ENCODE peak calls at places on chromosomes 16 and 17, in eight cellular contexts. X is cardiac muscle cell, I is neural progenitor cell, V is lung, L is WTC11, Z is IMR-90, E is astrocyte of the spinal cord, O is ovary. Y is an unnamed sample.

GRCh38 chr17:60506312-60506711 is 19.7 kb downstream of the APPBP2 start:
- DNase-seq in X (peak), I (no peak), V (no peak), L (no peak), Z (peak), E (peak), O (no peak), Y (no peak)

GRCh38 chr17:35372846-35373531 is 432 bp downstream of the SLFN11 start:
- DNase-seq in X (no peak), I (peak), V (no peak), L (peak), Z (no peak), E (no peak), O (peak), Y (no peak)

GRCh38 chr16:12337776-12338655 is 361.5 kb downstream of the SNX29 start:
- DNase-seq in X (no peak), I (no peak), V (no peak), L (no peak), Z (peak), E (peak), O (no peak), Y (no peak)

GRCh38 chr16:3945751-3946603 is 65.5 kb upstream of the CREBBP start:
- DNase-seq in X (peak), I (no peak), V (peak), L (no peak), Z (peak), E (peak), O (no peak), Y (no peak)

GRCh38 chr16:81442909-81443687 is 1.5 kb upstream of the CMIP start:
- DNase-seq in X (peak), I (no peak), V (no peak), L (no peak), Z (no peak), E (peak), O (no peak), Y (no peak)

GRCh38 chr16:79977974-79978836 is 377.7 kb upstream of the MAF start:
- DNase-seq in X (no peak), I (no peak), V (no peak), L (no peak), Z (no peak), E (no peak), O (no peak), Y (no peak)

GRCh38 chr17:38922538-38923291 is 2.7 kb upstream of the LASP1NB start:
- DNase-seq in X (peak), I (peak), V (peak), L (peak), Z (peak), E (peak), O (peak), Y (no peak)

GRCh38 chr16:61460020-61460419 is 576.2 kb downstream of the CDH8 start:
- DNase-seq in X (no peak), I (no peak), V (no peak), L (no peak), Z (no peak), E (no peak), O (no peak), Y (no peak)

GRCh38 chr17:38578641-38579480 is 26.9 kb downstream of the SRCIN1 start:
- DNase-seq in X (no peak), I (peak), V (no peak), L (no peak), Z (no peak), E (no peak), O (no peak), Y (no peak)

GRCh38 chr17:6231886-6232767 is 161.9 kb downstream of the WSCD1 start:
- DNase-seq in X (peak), I (no peak), V (no peak), L (no peak), Z (no peak), E (peak), O (no peak), Y (no peak)

GRCh38 chr16:48091077-48091476 is 64.7 kb downstream of the ABCC12 start:
- DNase-seq in X (no peak), I (no peak), V (no peak), L (peak), Z (no peak), E (no peak), O (no peak), Y (no peak)

GRCh38 chr17:66717680-66718079 is 117.2 kb upstream of the CACNG5 start:
- DNase-seq in X (no peak), I (no peak), V (peak), L (no peak), Z (peak), E (no peak), O (no peak), Y (no peak)

GRCh38 chr16:25699069-25699468 is 7.3 kb downstream of the HS3ST4 start:
- DNase-seq in X (no peak), I (no peak), V (no peak), L (no peak), Z (no peak), E (no peak), O (no peak), Y (no peak)

GRCh38 chr17:57985675-57985974 is 2.4 kb downstream of the VEZF1 start:
- DNase-seq in X (no peak), I (no peak), V (no peak), L (no peak), Z (peak), E (peak), O (no peak), Y (no peak)

GRCh38 chr16:49352923-49353322 is 20.7 kb upstream of the C16orf78 start:
- DNase-seq in X (peak), I (peak), V (no peak), L (peak), Z (no peak), E (no peak), O (no peak), Y (no peak)
- TF ChIP-seq CTCF in X (peak), I (peak), V (no peak), L (peak), Z (peak), E (peak), O (no peak), Y (no peak)

GRCh38 chr17:48563385-48563838 is 14.7 kb downstream of the HOXB4 start:
- DNase-seq in X (no peak), I (no peak), V (no peak), L (no peak), Z (peak), E (no peak), O (no peak), Y (no peak)
- TF ChIP-seq CTCF in X (no peak), I (no peak), V (no peak), L (no peak), Z (no peak), E (no peak), O (no peak), Y (no peak)

GRCh38 chr17:63928172-63928666 is 3.9 kb downstream of the CD79B start:
- DNase-seq in X (no peak), I (no peak), V (no peak), L (no peak), Z (no peak), E (no peak), O (no peak), Y (no peak)

GRCh38 chr17:63930951-63931575 is 1.1 kb downstream of the CD79B start:
- DNase-seq in X (peak), I (peak), V (peak), L (peak), Z (no peak), E (no peak), O (peak), Y (no peak)

GRCh38 chr17:63932008-63932561 is at the start of gene CD79B:
- DNase-seq in X (no peak), I (no peak), V (no peak), L (no peak), Z (no peak), E (no peak), O (no peak), Y (no peak)

GRCh38 chr17:63928966-63929695 is 3.0 kb downstream of the CD79B start:
- DNase-seq in X (no peak), I (no peak), V (no peak), L (no peak), Z (no peak), E (no peak), O (no peak), Y (peak)

DNA sequence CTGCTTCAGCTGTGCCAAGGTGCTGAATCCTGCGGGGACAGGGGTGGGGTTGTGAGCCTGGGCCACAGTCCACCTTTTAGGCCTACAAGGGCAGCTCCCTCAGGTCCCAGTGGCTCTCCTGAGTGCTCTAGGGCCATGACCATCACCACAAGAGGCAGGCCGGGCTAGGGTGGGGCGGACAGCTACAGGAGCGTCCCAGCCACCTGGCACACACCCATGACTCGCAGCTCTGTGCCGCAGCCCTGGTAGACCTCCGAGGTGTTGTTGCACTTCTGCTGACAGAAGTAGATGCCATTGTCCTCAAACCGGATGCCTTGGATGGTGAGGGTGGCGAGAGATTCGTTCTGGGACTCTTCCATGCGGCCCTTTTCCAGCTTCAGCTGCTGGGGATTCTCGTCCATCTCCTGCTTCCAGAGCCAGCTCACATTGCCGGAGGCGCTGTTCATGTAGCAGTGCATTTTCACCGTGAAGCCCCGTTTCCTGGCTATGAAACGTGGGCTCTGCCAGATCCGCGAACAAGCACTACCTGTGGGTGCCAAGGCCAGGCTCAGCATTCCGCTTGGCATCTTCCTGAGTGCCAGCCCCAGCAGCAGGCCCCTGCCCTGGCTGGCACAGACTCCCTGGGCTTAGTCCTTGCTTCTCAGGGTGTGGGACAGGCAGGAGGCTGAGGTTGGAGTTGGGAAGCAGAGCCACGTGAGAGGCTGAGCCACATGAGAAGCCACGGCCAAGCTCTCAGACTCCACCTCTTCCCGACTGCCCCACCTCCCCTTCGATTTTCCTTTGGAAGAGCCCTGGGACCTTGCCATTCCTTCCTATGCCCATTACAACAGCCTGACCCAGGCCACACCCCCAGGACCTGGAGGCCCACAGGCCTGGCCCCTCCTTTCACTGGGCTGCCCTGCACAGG is 2.0 kb downstream of the CD79B start:
- DNase-seq in X (peak), I (no peak), V (no peak), L (no peak), Z (no peak), E (no peak), O (no peak), Y (no peak)
- TF ChIP-seq CTCF in X (no peak), I (no peak), V (no peak), L (no peak), Z (no peak), E (no peak), O (no peak), Y (no peak)

GRCh38 chr17:14211246-14211645 is 25.4 kb downstream of the CDRT15 start:
- DNase-seq in X (no peak), I (no peak), V (no peak), L (no peak), Z (no peak), E (no peak), O (no peak), Y (no peak)

GRCh38 chr17:14214271-14214670 is 22.4 kb downstream of the CDRT15 start:
- DNase-seq in X (no peak), I (no peak), V (no peak), L (no peak), Z (peak), E (no peak), O (no peak), Y (no peak)

GRCh38 chr17:14212401-14212800 is 24.3 kb downstream of the CDRT15 start:
- DNase-seq in X (no peak), I (no peak), V (no peak), L (no peak), Z (no peak), E (no peak), O (no peak), Y (no peak)

GRCh38 chr17:14209215-14209614 is 27.4 kb downstream of the CDRT15 start:
- DNase-seq in X (no peak), I (no peak), V (no peak), L (no peak), Z (peak), E (no peak), O (no peak), Y (no peak)

GRCh38 chr17:14211778-14212177 is 24.9 kb downstream of the CDRT15 start:
- DNase-seq in X (no peak), I (no peak), V (no peak), L (peak), Z (no peak), E (no peak), O (no peak), Y (no peak)
- TF ChIP-seq CTCF in X (peak), I (peak), V (peak), L (peak), Z (peak), E (peak), O (no peak), Y (no peak)

DNA sequence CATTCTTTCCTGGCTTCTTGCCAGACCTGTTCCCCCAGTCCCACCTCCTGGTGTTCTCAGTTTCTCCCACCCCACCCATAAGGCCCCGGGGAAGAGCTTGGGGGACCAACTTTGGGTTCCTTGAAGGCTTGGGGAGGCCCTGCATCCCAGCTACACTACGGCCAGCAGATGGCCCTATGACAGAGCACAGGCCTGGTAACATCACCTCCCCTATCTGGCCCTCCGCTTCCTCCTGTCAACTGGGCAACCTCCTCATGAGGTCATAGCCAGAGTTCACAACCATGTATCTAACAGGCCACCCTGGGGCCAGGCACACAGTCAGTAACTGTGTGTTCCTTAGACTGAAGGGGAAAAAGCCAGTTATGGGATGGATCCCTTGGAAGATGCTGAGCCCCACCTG is 31.4 kb downstream of the MYO15A start:
- DNase-seq in X (peak), I (peak), V (no peak), L (peak), Z (peak), E (no peak), O (no peak), Y (no peak)
- TF ChIP-seq CTCF in X (peak), I (peak), V (no peak), L (no peak), Z (peak), E (peak), O (no peak), Y (no peak)

DNA sequence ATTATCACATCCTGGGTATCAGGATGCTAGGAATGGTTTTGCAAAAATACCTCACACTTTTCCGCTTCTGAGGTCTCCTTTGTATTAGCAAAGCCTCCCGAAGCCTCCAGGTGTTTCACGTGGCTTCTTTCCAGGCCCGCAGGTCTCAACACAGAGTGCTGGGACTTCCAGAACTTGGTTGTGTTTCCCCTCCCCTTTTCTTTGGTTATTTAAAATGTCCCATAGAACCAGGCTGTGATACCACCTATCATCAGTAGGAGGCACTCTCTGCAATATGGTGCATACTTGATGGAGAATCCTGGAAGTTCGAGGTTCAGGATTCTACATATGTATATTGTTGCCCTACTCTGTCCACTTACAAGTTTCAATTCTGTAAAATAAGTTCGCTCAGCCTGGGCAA is 28.8 kb downstream of the ATP2C2 start:
- DNase-seq in X (no peak), I (no peak), V (no peak), L (no peak), Z (no peak), E (no peak), O (no peak), Y (no peak)
- TF ChIP-seq CTCF in X (peak), I (peak), V (no peak), L (peak), Z (peak), E (peak), O (no peak), Y (no peak)